ENCODE peak calls at places on chromosomes 1 and 21, in four cellular contexts. V is WTC11; B is stimulated activated CD4-positive, alpha-beta T cell treated with anti-CD3 and anti-CD28 coated beads, Interleukin-15, amount 100 ng/mL, for 1 hour; U is GM12865. Q is an unnamed sample.

GRCh38 chr1:157237522-157237921 is 99.3 kb upstream of the ETV3 start:
- DNase-seq in U (no peak), V (no peak), B (no peak), Q (no peak)

GRCh38 chr1:114235956-114236355 is 82.3 kb upstream of the SYT6 start:
- DNase-seq in U (no peak), B (no peak), V (no peak), Q (no peak)

GRCh38 chr1:18121072-18121820 is 13.6 kb downstream of the IGSF21 start:
- DNase-seq in B (no peak), U (no peak), V (no peak), Q (no peak)

GRCh38 chr1:45488978-45489377 is 2.0 kb downstream of the TESK2 start:
- DNase-seq in V (no peak), U (no peak), B (no peak), Q (no peak)

GRCh38 chr1:25080294-25081209 is 150.5 kb upstream of the RUNX3 start:
- DNase-seq in B (no peak), U (no peak), V (no peak), Q (peak)

GRCh38 chr21:20971296-20971921 is 26.8 kb upstream of the NCAM2 start:
- DNase-seq in V (peak), B (no peak), U (peak), Q (no peak)

GRCh38 chr1:154814106-154814505 is 56.0 kb downstream of the KCNN3 start:
- DNase-seq in U (no peak), V (no peak), B (no peak), Q (no peak)

GRCh38 chr1:40694353-40694874 is 2.9 kb downstream of the NFYC start:
- DNase-seq in U (peak), V (no peak), B (no peak), Q (no peak)

GRCh38 chr1:111505641-111506119 is 2.2 kb upstream of the ADORA3 start:
- DNase-seq in V (no peak), B (no peak), U (peak), Q (no peak)

GRCh38 chr1:54474500-54475235 is 68.5 kb upstream of the SSBP3 start:
- DNase-seq in B (no peak), U (no peak), V (peak), Q (no peak)

GRCh38 chr1:211741799-211742198 is 66.4 kb upstream of the NEK2 start:
- DNase-seq in V (no peak), B (no peak), U (no peak), Q (no peak)

GRCh38 chr1:31955917-31956736 is 18.0 kb upstream of the PTP4A2 start:
- DNase-seq in U (peak), B (peak), V (peak), Q (peak)

GRCh38 chr1:44212355-44213221 is 683 bp upstream of the DMAP1 start:
- DNase-seq in B (no peak), U (peak), V (no peak), Q (no peak)

GRCh38 chr1:25572708-25573590 is 29.5 kb downstream of the LDLRAP1 start:
- DNase-seq in V (peak), B (peak), U (peak), Q (peak)

GRCh38 chr1:107250169-107250568 is 109.3 kb downstream of the NTNG1 start:
- DNase-seq in B (no peak), U (peak), V (no peak), Q (no peak)

GRCh38 chr1:7042322-7043231 is 257.3 kb downstream of the CAMTA1 start:
- DNase-seq in U (peak), V (peak), B (no peak), Q (no peak)

GRCh38 chr1:66761273-66761672 is 9.0 kb downstream of the DYNLT5 start:
- DNase-seq in B (no peak), V (no peak), U (no peak), Q (no peak)

GRCh38 chr1:111605553-111605952 is 14.0 kb upstream of the RAP1A start:
- DNase-seq in V (no peak), U (no peak), B (no peak), Q (peak)

GRCh38 chr1:22919341-22920025 is 53.2 kb downstream of the LACTBL1 start:
- DNase-seq in V (no peak), B (no peak), U (no peak), Q (no peak)

GRCh38 chr1:33321178-33321577 is 280 bp upstream of the A3GALT2 start:
- DNase-seq in B (no peak), U (no peak), V (no peak), Q (peak)

GRCh38 chr1:60978421-60979357 is 103.7 kb upstream of the NFIA start:
- DNase-seq in B (peak), U (peak), V (peak), Q (no peak)

GRCh38 chr1:31541201-31541600 is 35.1 kb upstream of the TINAGL1 start:
- DNase-seq in B (no peak), V (no peak), U (no peak), Q (no peak)

GRCh38 chr1:169368406-169368769 is 393 bp downstream of the BLZF1 start:
- DNase-seq in U (peak), B (no peak), V (no peak), Q (peak)

GRCh38 chr1:7224644-7225043 is 439.4 kb downstream of the CAMTA1 start:
- DNase-seq in V (peak), B (no peak), U (peak), Q (no peak)

GRCh38 chr21:42225571-42226155 is 6.7 kb downstream of the ABCG1 start:
- DNase-seq in U (no peak), V (no peak), B (no peak), Q (peak)

GRCh38 chr1:109570414-109570813 is 22.0 kb downstream of the GNAI3 start:
- DNase-seq in B (no peak), V (no peak), U (no peak), Q (no peak)

GRCh38 chr1:149848340-149848771 is 51.0 kb upstream of the BOLA1 start:
- DNase-seq in V (no peak), U (no peak), B (no peak), Q (no peak)

GRCh38 chr1:167650266-167651160 is 20.5 kb downstream of the RCSD1 start:
- DNase-seq in U (peak), B (no peak), V (no peak), Q (no peak)

GRCh38 chr1:60470231-60470630 is 396.7 kb upstream of the C1orf87 start:
- DNase-seq in B (no peak), V (no peak), U (no peak), Q (no peak)

GRCh38 chr1:9317591-9318331 is 25.1 kb downstream of the SPSB1 start:
- DNase-seq in U (no peak), B (no peak), V (no peak), Q (no peak)

GRCh38 chr1:66571789-66572188 is 37.8 kb downstream of the SGIP1 start:
- DNase-seq in U (no peak), V (no peak), B (no peak), Q (no peak)

GRCh38 chr1:45493116-45493697 is 2.2 kb upstream of the TESK2 start:
- DNase-seq in U (peak), B (no peak), V (peak), Q (no peak)

GRCh38 chr1:56434025-56434424 is 145.3 kb downstream of the PLPP3 start:
- DNase-seq in U (no peak), V (no peak), B (no peak), Q (no peak)

GRCh38 chr1:7752512-7753417 is 18.3 kb upstream of the VAMP3 start:
- DNase-seq in V (peak), U (peak), B (peak), Q (no peak)

GRCh38 chr21:21177353-21177986 is 179.3 kb downstream of the NCAM2 start:
- DNase-seq in V (no peak), U (no peak), B (no peak), Q (no peak)